ENCODE peak calls at places on chromosomes 3 and 15, in four cellular contexts. One of them, this sample, is unnamed.

GRCh38 chr3:45690331-45691035 is 1.3 kb downstream of the SACM1L start:
- DNase-seq in cortex of kidney: no peak
- DNase-seq in activated CD8-positive, alpha-beta memory T cell treated with anti-CD3 and anti-CD28 coated beads, Interleukin-2, amount 50 U/mL, for 48 hours: no peak
- DNase-seq in activated naive CD4-positive, alpha-beta T cell: no peak
- DNase-seq in this sample: no peak

GRCh38 chr15:80587816-80588456 is 107.2 kb upstream of the ABHD17C start:
- DNase-seq in cortex of kidney: no peak
- DNase-seq in activated naive CD4-positive, alpha-beta T cell: no peak
- DNase-seq in activated CD8-positive, alpha-beta memory T cell treated with anti-CD3 and anti-CD28 coated beads, Interleukin-2, amount 50 U/mL, for 48 hours: no peak
- DNase-seq in this sample: no peak

GRCh38 chr3:52372822-52373504 is 56.8 kb downstream of the DNAH1 start:
- DNase-seq in activated CD8-positive, alpha-beta memory T cell treated with anti-CD3 and anti-CD28 coated beads, Interleukin-2, amount 50 U/mL, for 48 hours: no peak
- DNase-seq in cortex of kidney: no peak
- DNase-seq in activated naive CD4-positive, alpha-beta T cell: no peak
- DNase-seq in this sample: no peak

GRCh38 chr3:29889230-29889629 is 608.4 kb downstream of the RBMS3 start:
- DNase-seq in cortex of kidney: no peak
- DNase-seq in activated naive CD4-positive, alpha-beta T cell: no peak
- DNase-seq in activated CD8-positive, alpha-beta memory T cell treated with anti-CD3 and anti-CD28 coated beads, Interleukin-2, amount 50 U/mL, for 48 hours: no peak
- DNase-seq in this sample: no peak

GRCh38 chr3:71723452-71724170 is 1.6 kb downstream of the EIF4E3 start:
- DNase-seq in activated CD8-positive, alpha-beta memory T cell treated with anti-CD3 and anti-CD28 coated beads, Interleukin-2, amount 50 U/mL, for 48 hours: no peak
- DNase-seq in cortex of kidney: no peak
- DNase-seq in activated naive CD4-positive, alpha-beta T cell: no peak
- DNase-seq in this sample: no peak

GRCh38 chr15:45409596-45409995 is 31.3 kb upstream of the GATM start:
- DNase-seq in activated CD8-positive, alpha-beta memory T cell treated with anti-CD3 and anti-CD28 coated beads, Interleukin-2, amount 50 U/mL, for 48 hours: no peak
- DNase-seq in cortex of kidney: no peak
- DNase-seq in activated naive CD4-positive, alpha-beta T cell: no peak
- DNase-seq in this sample: no peak

GRCh38 chr3:149235599-149236424 is 14.2 kb upstream of the CP start:
- DNase-seq in cortex of kidney: no peak
- DNase-seq in activated naive CD4-positive, alpha-beta T cell: no peak
- DNase-seq in activated CD8-positive, alpha-beta memory T cell treated with anti-CD3 and anti-CD28 coated beads, Interleukin-2, amount 50 U/mL, for 48 hours: no peak
- DNase-seq in this sample: no peak

GRCh38 chr15:68275165-68275746 is 2.3 kb upstream of the FEM1B start:
- DNase-seq in activated naive CD4-positive, alpha-beta T cell: no peak
- DNase-seq in activated CD8-positive, alpha-beta memory T cell treated with anti-CD3 and anti-CD28 coated beads, Interleukin-2, amount 50 U/mL, for 48 hours: no peak
- DNase-seq in cortex of kidney: no peak
- DNase-seq in this sample: no peak

GRCh38 chr3:107524214-107525100 is 1.7 kb downstream of the BBX start:
- DNase-seq in activated naive CD4-positive, alpha-beta T cell: peak
- DNase-seq in cortex of kidney: no peak
- DNase-seq in activated CD8-positive, alpha-beta memory T cell treated with anti-CD3 and anti-CD28 coated beads, Interleukin-2, amount 50 U/mL, for 48 hours: peak
- DNase-seq in this sample: peak

GRCh38 chr3:8660781-8661180 is 16.2 kb upstream of the SSUH2 start:
- DNase-seq in activated CD8-positive, alpha-beta memory T cell treated with anti-CD3 and anti-CD28 coated beads, Interleukin-2, amount 50 U/mL, for 48 hours: no peak
- DNase-seq in activated naive CD4-positive, alpha-beta T cell: no peak
- DNase-seq in cortex of kidney: no peak
- DNase-seq in this sample: no peak

GRCh38 chr15:76109046-76109445 is 49.3 kb downstream of the TMEM266 start:
- DNase-seq in activated CD8-positive, alpha-beta memory T cell treated with anti-CD3 and anti-CD28 coated beads, Interleukin-2, amount 50 U/mL, for 48 hours: no peak
- DNase-seq in cortex of kidney: no peak
- DNase-seq in activated naive CD4-positive, alpha-beta T cell: no peak
- DNase-seq in this sample: no peak

GRCh38 chr15:77186518-77187095 is 115.7 kb upstream of the TSPAN3 start:
- DNase-seq in activated naive CD4-positive, alpha-beta T cell: no peak
- DNase-seq in activated CD8-positive, alpha-beta memory T cell treated with anti-CD3 and anti-CD28 coated beads, Interleukin-2, amount 50 U/mL, for 48 hours: no peak
- DNase-seq in cortex of kidney: no peak
- DNase-seq in this sample: no peak

GRCh38 chr3:62011667-62012066 is 361.7 kb downstream of the FEZF2 start:
- DNase-seq in cortex of kidney: no peak
- DNase-seq in activated naive CD4-positive, alpha-beta T cell: no peak
- DNase-seq in activated CD8-positive, alpha-beta memory T cell treated with anti-CD3 and anti-CD28 coated beads, Interleukin-2, amount 50 U/mL, for 48 hours: no peak
- DNase-seq in this sample: no peak

GRCh38 chr3:60294181-60294580 is 957.1 kb downstream of the FHIT start:
- DNase-seq in activated CD8-positive, alpha-beta memory T cell treated with anti-CD3 and anti-CD28 coated beads, Interleukin-2, amount 50 U/mL, for 48 hours: no peak
- DNase-seq in cortex of kidney: no peak
- DNase-seq in activated naive CD4-positive, alpha-beta T cell: no peak
- DNase-seq in this sample: no peak

GRCh38 chr3:149886957-149887356 is 73.9 kb downstream of the RNF13 start:
- DNase-seq in cortex of kidney: no peak
- DNase-seq in activated CD8-positive, alpha-beta memory T cell treated with anti-CD3 and anti-CD28 coated beads, Interleukin-2, amount 50 U/mL, for 48 hours: no peak
- DNase-seq in activated naive CD4-positive, alpha-beta T cell: no peak
- DNase-seq in this sample: no peak

GRCh38 chr3:120440762-120441161 is 10.0 kb downstream of the FSTL1 start:
- DNase-seq in cortex of kidney: no peak
- DNase-seq in activated CD8-positive, alpha-beta memory T cell treated with anti-CD3 and anti-CD28 coated beads, Interleukin-2, amount 50 U/mL, for 48 hours: no peak
- DNase-seq in activated naive CD4-positive, alpha-beta T cell: no peak
- DNase-seq in this sample: peak

GRCh38 chr15:74631408-74631807 is 15.8 kb downstream of the CLK3 start:
- DNase-seq in activated CD8-positive, alpha-beta memory T cell treated with anti-CD3 and anti-CD28 coated beads, Interleukin-2, amount 50 U/mL, for 48 hours: no peak
- DNase-seq in cortex of kidney: no peak
- DNase-seq in activated naive CD4-positive, alpha-beta T cell: no peak
- DNase-seq in this sample: no peak

GRCh38 chr15:50953302-50953701 is 44.8 kb downstream of the AP4E1 start:
- DNase-seq in cortex of kidney: no peak
- DNase-seq in activated naive CD4-positive, alpha-beta T cell: no peak
- DNase-seq in activated CD8-positive, alpha-beta memory T cell treated with anti-CD3 and anti-CD28 coated beads, Interleukin-2, amount 50 U/mL, for 48 hours: no peak
- DNase-seq in this sample: no peak

GRCh38 chr3:146814601-146815315 is 209.6 kb upstream of the PLSCR5 start:
- DNase-seq in cortex of kidney: no peak
- DNase-seq in activated naive CD4-positive, alpha-beta T cell: no peak
- DNase-seq in activated CD8-positive, alpha-beta memory T cell treated with anti-CD3 and anti-CD28 coated beads, Interleukin-2, amount 50 U/mL, for 48 hours: no peak
- DNase-seq in this sample: no peak

GRCh38 chr3:133578548-133579191 is 5.2 kb downstream of the CDV3 start:
- DNase-seq in activated naive CD4-positive, alpha-beta T cell: no peak
- DNase-seq in cortex of kidney: no peak
- DNase-seq in activated CD8-positive, alpha-beta memory T cell treated with anti-CD3 and anti-CD28 coated beads, Interleukin-2, amount 50 U/mL, for 48 hours: no peak
- DNase-seq in this sample: no peak

GRCh38 chr3:23442598-23443383 is 239.7 kb downstream of the UBE2E2 start:
- DNase-seq in activated naive CD4-positive, alpha-beta T cell: no peak
- DNase-seq in activated CD8-positive, alpha-beta memory T cell treated with anti-CD3 and anti-CD28 coated beads, Interleukin-2, amount 50 U/mL, for 48 hours: no peak
- DNase-seq in cortex of kidney: no peak
- DNase-seq in this sample: no peak

GRCh38 chr15:48975713-48976419 is 12.1 kb upstream of the SHC4 start:
- DNase-seq in activated CD8-positive, alpha-beta memory T cell treated with anti-CD3 and anti-CD28 coated beads, Interleukin-2, amount 50 U/mL, for 48 hours: peak
- DNase-seq in activated naive CD4-positive, alpha-beta T cell: peak
- DNase-seq in cortex of kidney: no peak
- DNase-seq in this sample: peak

GRCh38 chr15:62068071-62068786 is 1.5 kb downstream of the C2CD4A start:
- DNase-seq in cortex of kidney: no peak
- DNase-seq in activated naive CD4-positive, alpha-beta T cell: no peak
- DNase-seq in activated CD8-positive, alpha-beta memory T cell treated with anti-CD3 and anti-CD28 coated beads, Interleukin-2, amount 50 U/mL, for 48 hours: peak
- DNase-seq in this sample: no peak

GRCh38 chr3:116085456-116085855 is 359.8 kb downstream of the LSAMP start:
- DNase-seq in activated CD8-positive, alpha-beta memory T cell treated with anti-CD3 and anti-CD28 coated beads, Interleukin-2, amount 50 U/mL, for 48 hours: no peak
- DNase-seq in cortex of kidney: no peak
- DNase-seq in activated naive CD4-positive, alpha-beta T cell: no peak
- DNase-seq in this sample: no peak

GRCh38 chr15:59642351-59642750 is 15.0 kb downstream of the GTF2A2 start:
- DNase-seq in cortex of kidney: no peak
- DNase-seq in activated CD8-positive, alpha-beta memory T cell treated with anti-CD3 and anti-CD28 coated beads, Interleukin-2, amount 50 U/mL, for 48 hours: no peak
- DNase-seq in activated naive CD4-positive, alpha-beta T cell: no peak
- DNase-seq in this sample: no peak

GRCh38 chr3:135000465-135000864 is 205.4 kb downstream of the EPHB1 start:
- DNase-seq in cortex of kidney: no peak
- DNase-seq in activated CD8-positive, alpha-beta memory T cell treated with anti-CD3 and anti-CD28 coated beads, Interleukin-2, amount 50 U/mL, for 48 hours: no peak
- DNase-seq in activated naive CD4-positive, alpha-beta T cell: no peak
- DNase-seq in this sample: no peak

GRCh38 chr15:34275154-34275553 is 50.3 kb downstream of the EMC4 start:
- DNase-seq in activated CD8-positive, alpha-beta memory T cell treated with anti-CD3 and anti-CD28 coated beads, Interleukin-2, amount 50 U/mL, for 48 hours: no peak
- DNase-seq in cortex of kidney: no peak
- DNase-seq in activated naive CD4-positive, alpha-beta T cell: no peak
- DNase-seq in this sample: no peak

GRCh38 chr3:16452265-16452664 is 61.2 kb downstream of the RFTN1 start:
- DNase-seq in activated naive CD4-positive, alpha-beta T cell: no peak
- DNase-seq in cortex of kidney: no peak
- DNase-seq in activated CD8-positive, alpha-beta memory T cell treated with anti-CD3 and anti-CD28 coated beads, Interleukin-2, amount 50 U/mL, for 48 hours: no peak
- DNase-seq in this sample: no peak

GRCh38 chr15:26974120-26974780 is 3.3 kb downstream of the GABRG3 start:
- DNase-seq in activated naive CD4-positive, alpha-beta T cell: no peak
- DNase-seq in cortex of kidney: no peak
- DNase-seq in activated CD8-positive, alpha-beta memory T cell treated with anti-CD3 and anti-CD28 coated beads, Interleukin-2, amount 50 U/mL, for 48 hours: no peak
- DNase-seq in this sample: no peak

GRCh38 chr3:54563661-54564200 is 364.1 kb downstream of the LRTM1 start:
- DNase-seq in cortex of kidney: no peak
- DNase-seq in activated naive CD4-positive, alpha-beta T cell: no peak
- DNase-seq in activated CD8-positive, alpha-beta memory T cell treated with anti-CD3 and anti-CD28 coated beads, Interleukin-2, amount 50 U/mL, for 48 hours: no peak
- DNase-seq in this sample: no peak

GRCh38 chr15:36484038-36484778 is 95.2 kb upstream of the CDIN1 start:
- DNase-seq in activated CD8-positive, alpha-beta memory T cell treated with anti-CD3 and anti-CD28 coated beads, Interleukin-2, amount 50 U/mL, for 48 hours: no peak
- DNase-seq in activated naive CD4-positive, alpha-beta T cell: no peak
- DNase-seq in cortex of kidney: no peak
- DNase-seq in this sample: no peak

GRCh38 chr15:77312523-77312922 is 107.4 kb downstream of the PEAK1 start:
- DNase-seq in activated naive CD4-positive, alpha-beta T cell: no peak
- DNase-seq in activated CD8-positive, alpha-beta memory T cell treated with anti-CD3 and anti-CD28 coated beads, Interleukin-2, amount 50 U/mL, for 48 hours: no peak
- DNase-seq in cortex of kidney: no peak
- DNase-seq in this sample: no peak

GRCh38 chr3:184559336-184559735 is 2.2 kb upstream of the EPHB3 start:
- DNase-seq in activated CD8-positive, alpha-beta memory T cell treated with anti-CD3 and anti-CD28 coated beads, Interleukin-2, amount 50 U/mL, for 48 hours: no peak
- DNase-seq in cortex of kidney: no peak
- DNase-seq in activated naive CD4-positive, alpha-beta T cell: no peak
- DNase-seq in this sample: no peak

GRCh38 chr3:141050913-141051632 is at the start of gene SPSB4:
- DNase-seq in cortex of kidney: no peak
- DNase-seq in activated naive CD4-positive, alpha-beta T cell: no peak
- DNase-seq in activated CD8-positive, alpha-beta memory T cell treated with anti-CD3 and anti-CD28 coated beads, Interleukin-2, amount 50 U/mL, for 48 hours: peak
- DNase-seq in this sample: no peak